ENCODE peak calls at places on chromosomes 3 and 15, in eight cellular contexts. One of them, this sample, is unnamed.

GRCh38 chr3:20343790-20344189 is 157.8 kb upstream of the SGO1 start:
- DNase-seq in suprapubic skin: no peak
- DNase-seq in breast epithelium: no peak
- DNase-seq in spleen: no peak
- DNase-seq in HCT116: no peak
- DNase-seq in stomach: no peak
- DNase-seq in sigmoid colon: no peak
- DNase-seq in prostate gland: no peak
- DNase-seq in this sample: no peak

GRCh38 chr3:179175358-179175757 is 27.2 kb downstream of the PIK3CA start:
- DNase-seq in suprapubic skin: no peak
- DNase-seq in breast epithelium: no peak
- DNase-seq in spleen: no peak
- DNase-seq in HCT116: no peak
- DNase-seq in stomach: no peak
- DNase-seq in sigmoid colon: no peak
- DNase-seq in prostate gland: no peak
- DNase-seq in this sample: no peak

GRCh38 chr3:6250167-6250566 is 610.7 kb upstream of the GRM7 start:
- DNase-seq in suprapubic skin: no peak
- DNase-seq in breast epithelium: no peak
- DNase-seq in spleen: no peak
- DNase-seq in HCT116: no peak
- DNase-seq in stomach: no peak
- DNase-seq in sigmoid colon: no peak
- DNase-seq in prostate gland: no peak
- DNase-seq in this sample: no peak

GRCh38 chr3:141828487-141829284 is 47.8 kb upstream of the ATP1B3 start:
- DNase-seq in suprapubic skin: peak; percentile 81
- DNase-seq in breast epithelium: peak; percentile 68
- DNase-seq in spleen: no peak
- DNase-seq in HCT116: no peak
- DNase-seq in stomach: peak; percentile 45
- DNase-seq in sigmoid colon: no peak
- DNase-seq in prostate gland: peak; percentile 90
- DNase-seq in this sample: no peak

GRCh38 chr3:198046120-198046857 is 86.3 kb downstream of the LMLN start:
- DNase-seq in suprapubic skin: no peak
- DNase-seq in breast epithelium: no peak
- DNase-seq in spleen: no peak
- DNase-seq in HCT116: no peak
- DNase-seq in stomach: no peak
- DNase-seq in sigmoid colon: no peak
- DNase-seq in prostate gland: no peak
- DNase-seq in this sample: peak; percentile 31

GRCh38 chr3:177647876-177648275 is 450.6 kb upstream of the TBL1XR1 start:
- DNase-seq in suprapubic skin: no peak
- DNase-seq in breast epithelium: no peak
- DNase-seq in spleen: no peak
- DNase-seq in HCT116: no peak
- DNase-seq in stomach: no peak
- DNase-seq in sigmoid colon: no peak
- DNase-seq in prostate gland: no peak
- DNase-seq in this sample: no peak

GRCh38 chr15:78429477-78429876 is 8.5 kb upstream of the IREB2 start:
- DNase-seq in suprapubic skin: no peak
- DNase-seq in breast epithelium: peak; percentile 62
- DNase-seq in spleen: no peak
- DNase-seq in HCT116: no peak
- DNase-seq in stomach: peak; percentile 73
- DNase-seq in sigmoid colon: no peak
- DNase-seq in prostate gland: peak; percentile 36
- DNase-seq in this sample: no peak

GRCh38 chr3:39136533-39137434 is 16.6 kb downstream of the CSRNP1 start:
- DNase-seq in suprapubic skin: no peak
- DNase-seq in breast epithelium: no peak
- DNase-seq in spleen: no peak
- DNase-seq in HCT116: no peak
- DNase-seq in stomach: no peak
- DNase-seq in sigmoid colon: peak; percentile 64
- DNase-seq in prostate gland: no peak
- DNase-seq in this sample: no peak

GRCh38 chr3:66998899-66999235 is 760 bp downstream of the KBTBD8 start:
- DNase-seq in suprapubic skin: peak; percentile 58
- DNase-seq in breast epithelium: no peak
- DNase-seq in spleen: no peak
- DNase-seq in HCT116: no peak
- DNase-seq in stomach: no peak
- DNase-seq in sigmoid colon: no peak
- DNase-seq in prostate gland: no peak
- DNase-seq in this sample: no peak

GRCh38 chr3:25751691-25752090 is 31.6 kb downstream of the NGLY1 start:
- DNase-seq in suprapubic skin: no peak
- DNase-seq in breast epithelium: no peak
- DNase-seq in spleen: no peak
- DNase-seq in HCT116: no peak
- DNase-seq in stomach: no peak
- DNase-seq in sigmoid colon: no peak
- DNase-seq in prostate gland: no peak
- DNase-seq in this sample: no peak

GRCh38 chr15:31292391-31293020 is 34.1 kb upstream of the KLF13 start:
- DNase-seq in suprapubic skin: peak; percentile 16
- DNase-seq in breast epithelium: peak; percentile 34
- DNase-seq in spleen: no peak
- DNase-seq in HCT116: no peak
- DNase-seq in stomach: peak; percentile 17
- DNase-seq in sigmoid colon: no peak
- DNase-seq in prostate gland: no peak
- DNase-seq in this sample: no peak

GRCh38 chr3:34033840-34034239 is 235.4 kb downstream of the PDCD6IP start:
- DNase-seq in suprapubic skin: no peak
- DNase-seq in breast epithelium: no peak
- DNase-seq in spleen: no peak
- DNase-seq in HCT116: no peak
- DNase-seq in stomach: no peak
- DNase-seq in sigmoid colon: no peak
- DNase-seq in prostate gland: no peak
- DNase-seq in this sample: no peak

GRCh38 chr15:83061680-83062079 is 5.4 kb downstream of the BTBD1 start:
- DNase-seq in suprapubic skin: no peak
- DNase-seq in breast epithelium: no peak
- DNase-seq in spleen: no peak
- DNase-seq in HCT116: no peak
- DNase-seq in stomach: no peak
- DNase-seq in sigmoid colon: no peak
- DNase-seq in prostate gland: no peak
- DNase-seq in this sample: no peak

GRCh38 chr15:66067687-66068086 is 185.9 kb downstream of the MEGF11 start:
- DNase-seq in suprapubic skin: no peak
- DNase-seq in breast epithelium: no peak
- DNase-seq in spleen: no peak
- DNase-seq in HCT116: no peak
- DNase-seq in stomach: no peak
- DNase-seq in sigmoid colon: peak; percentile 18
- DNase-seq in prostate gland: no peak
- DNase-seq in this sample: peak; percentile 93

GRCh38 chr15:91471410-91471993 is 371.4 kb downstream of the SV2B start:
- DNase-seq in suprapubic skin: no peak
- DNase-seq in breast epithelium: no peak
- DNase-seq in spleen: no peak
- DNase-seq in HCT116: no peak
- DNase-seq in stomach: no peak
- DNase-seq in sigmoid colon: no peak
- DNase-seq in prostate gland: no peak
- DNase-seq in this sample: no peak

GRCh38 chr15:42608110-42608531 is 32.7 kb downstream of the STARD9 start:
- DNase-seq in suprapubic skin: no peak
- DNase-seq in breast epithelium: no peak
- DNase-seq in spleen: peak; percentile 77
- DNase-seq in HCT116: no peak
- DNase-seq in stomach: no peak
- DNase-seq in sigmoid colon: no peak
- DNase-seq in prostate gland: no peak
- DNase-seq in this sample: no peak

GRCh38 chr15:65835452-65835851 is 33.8 kb upstream of the RAB11A start:
- DNase-seq in suprapubic skin: no peak
- DNase-seq in breast epithelium: no peak
- DNase-seq in spleen: no peak
- DNase-seq in HCT116: no peak
- DNase-seq in stomach: no peak
- DNase-seq in sigmoid colon: no peak
- DNase-seq in prostate gland: no peak
- DNase-seq in this sample: no peak

GRCh38 chr3:52349131-52349530 is 33.0 kb downstream of the DNAH1 start:
- DNase-seq in suprapubic skin: no peak
- DNase-seq in breast epithelium: no peak
- DNase-seq in spleen: peak; percentile 23
- DNase-seq in HCT116: no peak
- DNase-seq in stomach: no peak
- DNase-seq in sigmoid colon: no peak
- DNase-seq in prostate gland: no peak
- DNase-seq in this sample: no peak

GRCh38 chr15:70741677-70742293 is 21.6 kb downstream of the UACA start:
- DNase-seq in suprapubic skin: no peak
- DNase-seq in breast epithelium: no peak
- DNase-seq in spleen: no peak
- DNase-seq in HCT116: peak; percentile 79
- DNase-seq in stomach: no peak
- DNase-seq in sigmoid colon: no peak
- DNase-seq in prostate gland: no peak
- DNase-seq in this sample: no peak

GRCh38 chr3:107999215-107999775 is 91.5 kb downstream of the CD47 start:
- DNase-seq in suprapubic skin: no peak
- DNase-seq in breast epithelium: no peak
- DNase-seq in spleen: no peak
- DNase-seq in HCT116: no peak
- DNase-seq in stomach: peak; percentile 46
- DNase-seq in sigmoid colon: no peak
- DNase-seq in prostate gland: no peak
- DNase-seq in this sample: peak; percentile 44

GRCh38 chr3:31800436-31800835 is 180.6 kb downstream of the OSBPL10 start:
- DNase-seq in suprapubic skin: no peak
- DNase-seq in breast epithelium: no peak
- DNase-seq in spleen: no peak
- DNase-seq in HCT116: no peak
- DNase-seq in stomach: no peak
- DNase-seq in sigmoid colon: no peak
- DNase-seq in prostate gland: no peak
- DNase-seq in this sample: no peak

GRCh38 chr3:47405820-47406761 is 25.3 kb downstream of the PTPN23 start:
- DNase-seq in suprapubic skin: peak; percentile 77
- DNase-seq in breast epithelium: peak; percentile 68
- DNase-seq in spleen: no peak
- DNase-seq in HCT116: no peak
- DNase-seq in stomach: no peak
- DNase-seq in sigmoid colon: no peak
- DNase-seq in prostate gland: no peak
- DNase-seq in this sample: no peak
- H3K27ac ChIP-seq in suprapubic skin: peak overlapping the region; percentile 66
- H3K27ac ChIP-seq in breast epithelium: peak overlapping the region; percentile 74
- H3K27ac ChIP-seq in spleen: no peak overlapping the region
- H3K27ac ChIP-seq in HCT116: no peak overlapping the region
- H3K27ac ChIP-seq in stomach: no peak overlapping the region
- H3K27ac ChIP-seq in sigmoid colon: peak overlapping the region; percentile 68
- H3K27ac ChIP-seq in prostate gland: peak overlapping the region; percentile 64
- H3K27ac ChIP-seq in this sample: no peak overlapping the region

GRCh38 chr3:133548090-133548489 is 25.4 kb upstream of the CDV3 start:
- DNase-seq in suprapubic skin: no peak
- DNase-seq in breast epithelium: no peak
- DNase-seq in spleen: no peak
- DNase-seq in HCT116: no peak
- DNase-seq in stomach: no peak
- DNase-seq in sigmoid colon: no peak
- DNase-seq in prostate gland: no peak
- DNase-seq in this sample: no peak

GRCh38 chr3:133542871-133543270 is 30.6 kb upstream of the CDV3 start:
- DNase-seq in suprapubic skin: no peak
- DNase-seq in breast epithelium: no peak
- DNase-seq in spleen: no peak
- DNase-seq in HCT116: no peak
- DNase-seq in stomach: no peak
- DNase-seq in sigmoid colon: no peak
- DNase-seq in prostate gland: no peak
- DNase-seq in this sample: no peak

GRCh38 chr3:133549565-133549964 is 23.9 kb upstream of the CDV3 start:
- DNase-seq in suprapubic skin: no peak
- DNase-seq in breast epithelium: no peak
- DNase-seq in spleen: no peak
- DNase-seq in HCT116: no peak
- DNase-seq in stomach: no peak
- DNase-seq in sigmoid colon: no peak
- DNase-seq in prostate gland: no peak
- DNase-seq in this sample: no peak

GRCh38 chr3:133547432-133548041 is 25.9 kb upstream of the CDV3 start:
- DNase-seq in suprapubic skin: no peak
- DNase-seq in breast epithelium: no peak
- DNase-seq in spleen: no peak
- DNase-seq in HCT116: no peak
- DNase-seq in stomach: peak; percentile 78
- DNase-seq in sigmoid colon: peak; percentile 68
- DNase-seq in prostate gland: no peak
- DNase-seq in this sample: peak; percentile 56
- H3K4me3 ChIP-seq in suprapubic skin: no peak overlapping the region
- H3K4me3 ChIP-seq in breast epithelium: no peak overlapping the region
- H3K4me3 ChIP-seq in spleen: no peak overlapping the region
- H3K4me3 ChIP-seq in HCT116: no peak overlapping the region
- H3K4me3 ChIP-seq in stomach: no peak overlapping the region
- H3K4me3 ChIP-seq in sigmoid colon: no peak overlapping the region
- H3K4me3 ChIP-seq in prostate gland: no peak overlapping the region
- H3K4me3 ChIP-seq in this sample: no peak overlapping the region

DNA sequence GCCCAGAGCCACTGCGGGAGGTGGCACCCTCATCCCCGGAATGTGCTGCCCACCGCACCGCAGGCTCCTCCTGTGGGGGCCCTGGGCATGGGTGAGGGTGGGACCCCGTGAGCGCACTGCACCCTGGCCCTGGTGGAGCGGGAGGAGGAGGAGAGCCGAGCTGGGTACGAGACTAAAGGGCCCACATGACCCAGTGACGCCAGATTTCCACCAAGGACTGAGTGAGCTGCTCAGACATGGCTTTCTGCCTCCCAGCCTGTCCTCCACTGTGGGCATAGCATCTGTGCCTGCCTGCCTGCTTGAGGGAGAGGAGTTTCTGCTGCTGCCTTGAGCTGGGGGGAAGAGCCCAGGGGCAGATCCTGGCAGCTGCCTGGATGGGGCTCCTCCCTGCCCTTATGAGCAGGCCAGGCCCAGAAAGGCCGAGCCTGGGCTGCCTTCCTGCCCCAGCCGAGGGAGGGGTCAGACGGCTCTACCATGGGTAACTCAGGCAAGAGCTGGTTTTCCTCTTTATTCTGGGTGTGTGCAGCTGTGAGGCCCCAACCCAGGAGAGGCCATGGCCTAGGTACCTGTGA is 88.4 kb downstream of the VGLL4 start:
- DNase-seq in suprapubic skin: peak; percentile 52
- DNase-seq in breast epithelium: peak; percentile 38
- DNase-seq in spleen: peak; percentile 65
- DNase-seq in HCT116: no peak
- DNase-seq in stomach: no peak
- DNase-seq in sigmoid colon: no peak
- DNase-seq in prostate gland: no peak
- DNase-seq in this sample: no peak
- TF ChIP-seq POLR2AphosphoS5 in suprapubic skin: no peak
- TF ChIP-seq POLR2AphosphoS5 in breast epithelium: no peak
- TF ChIP-seq POLR2AphosphoS5 in spleen: peak; percentile 62
- TF ChIP-seq POLR2AphosphoS5 in HCT116: no peak
- TF ChIP-seq POLR2AphosphoS5 in stomach: no peak
- TF ChIP-seq POLR2AphosphoS5 in sigmoid colon: no peak
- TF ChIP-seq POLR2AphosphoS5 in prostate gland: no peak
- TF ChIP-seq POLR2AphosphoS5 in this sample: no peak

GRCh38 chr3:16328124-16328523 is 63.1 kb downstream of the OXNAD1 start:
- DNase-seq in suprapubic skin: no peak
- DNase-seq in breast epithelium: no peak
- DNase-seq in spleen: no peak
- DNase-seq in HCT116: no peak
- DNase-seq in stomach: no peak
- DNase-seq in sigmoid colon: no peak
- DNase-seq in prostate gland: no peak
- DNase-seq in this sample: no peak
- H3K27ac ChIP-seq in suprapubic skin: no peak overlapping the region
- H3K27ac ChIP-seq in breast epithelium: no peak overlapping the region
- H3K27ac ChIP-seq in spleen: no peak overlapping the region
- H3K27ac ChIP-seq in HCT116: no peak overlapping the region
- H3K27ac ChIP-seq in stomach: no peak overlapping the region
- H3K27ac ChIP-seq in sigmoid colon: no peak overlapping the region
- H3K27ac ChIP-seq in prostate gland: no peak overlapping the region
- H3K27ac ChIP-seq in this sample: no peak overlapping the region

This sample was measured in GM23338.